ENCODE peak calls at places on chromosomes 4 and X, in seven cellular contexts. B is CD4-positive, CD25-positive, alpha-beta regulatory T cell; L is kidney; U is heart right ventricle; O is tibial artery; K is mesenchymal stem cell; C is body of pancreas. A is an unnamed sample.

GRCh38 chr4:8829584-8829983 is 42.1 kb downstream of the HMX1 start:
- DNase-seq in B (no peak), L (peak; percentile 26), U (no peak), O (peak; percentile 13), K (no peak), C (no peak), A (no peak)

GRCh38 chrX:68989865-68990606 is 161.2 kb downstream of the EFNB1 start:
- DNase-seq in B (no peak), L (peak; percentile 76), U (peak; percentile 51), O (no peak), K (peak; percentile 79), C (peak; percentile 61), A (no peak)

GRCh38 chrX:20522420-20522819 is 255.7 kb upstream of the RPS6KA3 start:
- DNase-seq in B (no peak), L (no peak), U (no peak), O (no peak), K (no peak), C (no peak), A (no peak)

GRCh38 chrX:56798866-56799864 is 70.1 kb downstream of the NBDY start:
- DNase-seq in B (no peak), L (no peak), U (no peak), O (no peak), K (no peak), C (peak; percentile 75), A (no peak)

GRCh38 chr4:110532901-110533589 is 57.1 kb downstream of the ENPEP start:
- DNase-seq in B (no peak), L (no peak), U (no peak), O (no peak), K (peak; percentile 47), C (no peak), A (no peak)

GRCh38 chr4:147078875-147079658 is 133.4 kb upstream of the TTC29 start:
- DNase-seq in B (no peak), L (peak; percentile 67), U (peak; percentile 40), O (no peak), K (no peak), C (peak; percentile 34), A (no peak)

GRCh38 chr4:3276961-3277360 is 15.9 kb upstream of the RGS12 start:
- DNase-seq in B (no peak), L (peak; percentile 28), U (no peak), O (no peak), K (no peak), C (no peak), A (no peak)

GRCh38 chr4:180798016-180798574 is 1445.1 kb upstream of the TENM3 start:
- DNase-seq in B (no peak), L (no peak), U (no peak), O (no peak), K (no peak), C (no peak), A (no peak)

GRCh38 chr4:43234626-43235025 is 342.1 kb downstream of the GRXCR1 start:
- DNase-seq in B (no peak), L (no peak), U (no peak), O (no peak), K (peak; percentile 33), C (no peak), A (no peak)

GRCh38 chrX:108139303-108139702 is 47.7 kb downstream of the ATG4A start:
- DNase-seq in B (no peak), L (no peak), U (no peak), O (no peak), K (no peak), C (no peak), A (no peak)

GRCh38 chr4:3409571-3410091 is 32.1 kb upstream of the HGFAC start:
- DNase-seq in B (no peak), L (peak; percentile 62), U (no peak), O (peak; percentile 45), K (no peak), C (no peak), A (peak; percentile 30)

GRCh38 chrX:16765618-16766017 is 20.6 kb upstream of the TXLNG start:
- DNase-seq in B (no peak), L (no peak), U (no peak), O (no peak), K (no peak), C (no peak), A (no peak)

GRCh38 chr4:79917246-79917645 is 155.8 kb downstream of the ANTXR2 start:
- DNase-seq in B (peak; percentile 7), L (no peak), U (peak; percentile 5), O (no peak), K (peak; percentile 37), C (peak; percentile 25), A (peak; percentile 16)

GRCh38 chr4:59671037-59671436 is 1529.1 kb upstream of the ADGRL3 start:
- DNase-seq in B (no peak), L (no peak), U (no peak), O (no peak), K (no peak), C (no peak), A (no peak)

GRCh38 chr4:139986108-139986507 is 167.9 kb downstream of the MAML3 start:
- DNase-seq in B (no peak), L (no peak), U (no peak), O (no peak), K (no peak), C (no peak), A (no peak)

GRCh38 chr4:79964715-79965345 is 108.2 kb downstream of the ANTXR2 start:
- DNase-seq in B (no peak), L (peak; percentile 51), U (no peak), O (no peak), K (peak; percentile 59), C (no peak), A (no peak)

GRCh38 chrX:119516157-119516702 is 48.0 kb downstream of the SLC25A5 start:
- DNase-seq in B (peak; percentile 11), L (no peak), U (peak; percentile 19), O (no peak), K (peak; percentile 70), C (peak; percentile 32), A (no peak)

GRCh38 chr4:7156273-7157139 is 35.8 kb upstream of the SORCS2 start:
- DNase-seq in B (no peak), L (no peak), U (peak; percentile 49), O (peak; percentile 61), K (peak; percentile 9), C (peak; percentile 31), A (peak; percentile 62)

GRCh38 chrX:97416461-97416860 is 532.8 kb downstream of the RPA4 start:
- DNase-seq in B (no peak), L (no peak), U (no peak), O (no peak), K (no peak), C (no peak), A (no peak)

GRCh38 chr4:26874110-26874509 is 13.5 kb downstream of the STIM2 start:
- DNase-seq in B (no peak), L (no peak), U (no peak), O (no peak), K (no peak), C (no peak), A (no peak)

GRCh38 chr4:26879805-26880204 is 19.2 kb downstream of the STIM2 start:
- DNase-seq in B (no peak), L (no peak), U (no peak), O (no peak), K (no peak), C (no peak), A (no peak)

GRCh38 chr4:26877946-26878345 is 17.3 kb downstream of the STIM2 start:
- DNase-seq in B (no peak), L (no peak), U (no peak), O (no peak), K (no peak), C (no peak), A (no peak)

GRCh38 chr4:26877417-26877816 is 16.8 kb downstream of the STIM2 start:
- DNase-seq in B (no peak), L (no peak), U (no peak), O (no peak), K (no peak), C (no peak), A (no peak)

GRCh38 chr4:26878729-26879415 is 18.2 kb downstream of the STIM2 start:
- DNase-seq in B (no peak), L (no peak), U (no peak), O (no peak), K (no peak), C (no peak), A (no peak)
- H3K27ac ChIP-seq in B (peak overlapping the region; percentile 80), L (no peak overlapping the region), U (no peak overlapping the region), O (no peak overlapping the region), K (no peak overlapping the region), C (no peak overlapping the region), A (no peak overlapping the region)

GRCh38 chr4:184732126-184732525 is 1.8 kb downstream of the CENPU start:
- DNase-seq in B (no peak), L (no peak), U (no peak), O (no peak), K (no peak), C (no peak), A (no peak)
- H3K4me1 ChIP-seq in B (peaks cover 18% of the 10 kb centered on the region), L (peaks cover 7% of the 10 kb centered on the region), U (peaks cover 10% of the 10 kb centered on the region), O (peaks cover 11% of the 10 kb centered on the region), K (peaks cover 5% of the 10 kb centered on the region), C (peaks cover 13% of the 10 kb centered on the region), A (peaks cover 9% of the 10 kb centered on the region)

DNA sequence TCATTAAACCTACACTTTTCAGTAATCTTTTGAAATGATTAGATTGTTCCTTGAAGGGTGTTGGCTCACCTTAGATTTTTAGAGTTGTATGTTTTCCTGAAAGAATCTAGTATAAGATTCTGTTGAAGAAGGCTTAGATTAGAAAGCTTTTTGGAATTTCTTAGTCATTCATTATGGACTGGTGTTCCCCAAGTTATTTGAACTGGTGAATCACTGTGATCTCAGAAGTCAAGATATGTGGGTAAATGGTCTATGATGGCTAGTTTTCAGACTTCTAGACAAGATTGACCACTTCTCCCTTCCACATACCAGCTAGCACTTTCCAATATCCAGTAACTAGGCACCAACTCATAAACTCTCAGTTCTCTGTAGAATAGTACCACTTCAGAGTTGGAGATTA is 138.1 kb downstream of the KDM6A start:
- DNase-seq in B (no peak), L (no peak), U (no peak), O (no peak), K (peak; percentile 47), C (no peak), A (no peak)
- H3K27ac ChIP-seq in B (no peak overlapping the region), L (no peak overlapping the region), U (no peak overlapping the region), O (no peak overlapping the region), K (no peak overlapping the region), C (no peak overlapping the region), A (no peak overlapping the region)

DNA sequence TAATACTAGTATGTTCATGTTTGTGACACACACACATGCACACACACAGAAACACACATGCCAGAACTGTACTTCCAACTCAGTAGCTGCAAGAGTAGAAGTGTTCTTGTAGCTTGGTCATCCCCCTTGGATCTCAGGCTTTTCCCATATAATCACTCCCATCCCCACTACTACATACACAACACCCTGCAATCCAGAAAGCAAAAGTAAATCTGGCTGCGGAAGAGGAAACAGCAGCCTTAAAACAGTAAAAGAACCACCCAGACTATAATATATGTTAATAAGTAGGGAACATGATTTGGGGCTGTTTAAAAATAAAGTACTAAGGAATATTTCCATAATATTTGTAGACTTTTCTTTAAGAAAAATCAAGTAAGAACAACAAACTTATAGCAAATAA is 103.2 kb downstream of the AMMECR1 start:
- DNase-seq in B (no peak), L (no peak), U (no peak), O (no peak), K (no peak), C (no peak), A (no peak)
- H3K4me1 ChIP-seq in B (peaks cover 11% of the 10 kb centered on the region), L (no peaks in the 10 kb centered on the region), U (no peaks in the 10 kb centered on the region), O (no peaks in the 10 kb centered on the region), K (no peaks in the 10 kb centered on the region), C (no peaks in the 10 kb centered on the region), A (no peaks in the 10 kb centered on the region)

A was measured in psoas muscle.